ENCODE peak calls at places on chromosomes 16 and 17, in six cellular contexts. K, E, P, J, G and T are unnamed samples.
A peak's percentile ranks its signal among the peaks of the same experiment; 100 is the strongest.

GRCh38 chr16:66266436-66267286 is 99.8 kb upstream of the CDH5 start:
- DNase-seq in G (no peak), J (no peak), P (no peak), E (no peak), K (no peak), T (no peak)

GRCh38 chr17:78416791-78417530 is 38.5 kb downstream of the PGS1 start:
- DNase-seq in K (no peak), E (no peak), G (no peak), P (no peak), J (no peak), T (no peak)

GRCh38 chr17:66043419-66043818 is 148.5 kb downstream of the CEP112 start:
- DNase-seq in E (no peak), K (no peak), P (no peak), J (no peak), G (no peak), T (no peak)

GRCh38 chr16:5412721-5413120 is 315.1 kb upstream of the EEF2KMT start:
- DNase-seq in J (no peak), E (no peak), K (no peak), P (no peak), G (no peak), T (no peak)

GRCh38 chr16:84603115-84603816 is 14.6 kb downstream of the COTL1 start:
- DNase-seq in P (no peak), K (no peak), J (peak; percentile 46), E (peak; percentile 55), G (no peak), T (no peak)

GRCh38 chr17:50688168-50688719 is 19.5 kb downstream of the ANKRD40 start:
- DNase-seq in E (no peak), K (no peak), G (no peak), P (no peak), J (no peak), T (no peak)

GRCh38 chr16:28304214-28304613 is 11.9 kb downstream of the SBK1 start:
- DNase-seq in P (peak; percentile 48), G (no peak), K (no peak), J (peak; percentile 72), E (no peak), T (no peak)

GRCh38 chr17:16282522-16282921 is 65.5 kb downstream of the PIGL start:
- DNase-seq in P (no peak), K (no peak), E (peak; percentile 66), J (no peak), G (no peak), T (no peak)

GRCh38 chr17:76492250-76492988 is 8.8 kb downstream of the RHBDF2 start:
- DNase-seq in J (no peak), G (peak; percentile 58), P (no peak), E (no peak), K (no peak), T (no peak)

GRCh38 chr17:68599091-68599872 is 1.9 kb downstream of the FAM20A start:
- DNase-seq in J (no peak), G (no peak), P (no peak), K (no peak), E (no peak), T (no peak)

GRCh38 chr16:50531359-50531758 is 16.8 kb upstream of the NKD1 start:
- DNase-seq in P (no peak), G (no peak), J (no peak), E (no peak), K (no peak), T (no peak)

GRCh38 chr17:4301066-4301465 is 37.3 kb upstream of the ANKFY1 start:
- DNase-seq in P (no peak), E (no peak), J (no peak), G (no peak), K (no peak), T (no peak)

GRCh38 chr16:19240494-19240893 is 45.0 kb upstream of the CLEC19A start:
- DNase-seq in P (no peak), J (no peak), G (no peak), K (no peak), E (no peak), T (no peak)

GRCh38 chr17:20263595-20263994 is 203.7 kb downstream of the LGALS9B start:
- DNase-seq in J (no peak), E (peak; percentile 1), P (no peak), K (no peak), G (no peak), T (peak; percentile 11)

GRCh38 chr17:63425478-63425877 is 20.6 kb downstream of the CYB561 start:
- DNase-seq in J (peak; percentile 88), E (peak; percentile 78), G (peak; percentile 39), K (no peak), P (peak; percentile 80), T (no peak)

GRCh38 chr17:35242158-35242804 is 591 bp upstream of the SLFN5 start:
- DNase-seq in K (peak; percentile 43), E (peak; percentile 58), J (no peak), G (no peak), P (peak; percentile 53), T (peak; percentile 46)

GRCh38 chr16:16012144-16012543 is 62.7 kb downstream of the ABCC1 start:
- DNase-seq in K (no peak), P (no peak), E (no peak), G (no peak), J (no peak), T (no peak)

GRCh38 chr17:53687324-53687723 is 135.4 kb upstream of the KIF2B start:
- DNase-seq in K (no peak), J (no peak), P (no peak), G (no peak), E (no peak), T (no peak)

GRCh38 chr17:47945080-47945479 is 3.7 kb downstream of the PNPO start:
- DNase-seq in G (no peak), E (no peak), P (no peak), K (no peak), J (no peak), T (no peak)

GRCh38 chr16:1335211-1335971 is 1.9 kb downstream of the BAIAP3 start:
- DNase-seq in P (no peak), G (no peak), E (no peak), K (no peak), J (no peak), T (no peak)

GRCh38 chr17:17900615-17901520 is 64.1 kb upstream of the SREBF1 start:
- DNase-seq in K (no peak), P (peak; percentile 96), G (no peak), E (peak; percentile 78), J (no peak), T (no peak)

GRCh38 chr17:30958187-30958586 is 12.7 kb upstream of the RNF135 start:
- DNase-seq in G (no peak), J (no peak), P (no peak), K (no peak), E (no peak), T (no peak)

GRCh38 chr17:81511800-81512559 is 619 bp downstream of the ACTG1 start:
- DNase-seq in G (no peak), K (no peak), P (no peak), E (no peak), J (no peak), T (no peak)

GRCh38 chr16:4319454-4319853 is 3.6 kb downstream of the GLIS2 start:
- DNase-seq in P (no peak), E (no peak), G (no peak), J (peak; percentile 70), K (no peak), T (no peak)

GRCh38 chr17:33057564-33057963 is 65.9 kb downstream of the SPACA3 start:
- DNase-seq in E (no peak), G (no peak), J (no peak), K (no peak), P (no peak), T (no peak)

GRCh38 chr17:6011241-6011640 is 58.9 kb upstream of the WSCD1 start:
- DNase-seq in J (no peak), K (no peak), P (no peak), G (no peak), E (no peak), T (no peak)

GRCh38 chr16:76932541-76933211 is 258.3 kb upstream of the MON1B start:
- DNase-seq in P (no peak), J (no peak), E (no peak), G (no peak), K (no peak), T (no peak)
- TF ChIP-seq ZNF274 in P (no peak), J (no peak), E (no peak), G (no peak), K (no peak), T (no peak)

DNA sequence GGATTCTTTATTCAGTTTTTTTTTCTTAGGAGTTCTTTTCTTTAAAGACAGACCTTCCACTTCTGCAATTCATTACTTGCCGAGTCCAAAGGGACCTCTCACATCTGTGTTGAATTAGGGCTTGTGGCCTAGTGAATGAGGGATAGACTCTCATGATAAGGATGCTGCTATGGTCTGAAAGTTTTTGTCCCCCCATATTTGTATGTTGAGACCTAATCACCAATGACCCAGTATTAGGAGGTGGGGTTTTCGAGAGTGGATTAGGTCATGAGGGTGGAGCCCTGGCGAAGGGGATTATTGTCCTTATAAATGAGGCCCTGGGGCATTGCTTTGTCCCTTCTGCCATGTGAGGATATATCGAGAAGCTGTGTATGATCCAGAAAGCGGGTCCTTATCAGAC is 9.5 kb downstream of the KRT12 start:
- DNase-seq in K (no peak), G (no peak), P (no peak), J (no peak), E (no peak), T (no peak)
- TF ChIP-seq ZNF274 in K (no peak), G (no peak), P (no peak), J (no peak), E (no peak), T (no peak)

GRCh38 chr17:57962441-57963148 is 7.4 kb upstream of the CUEDC1 start:
- DNase-seq in P (no peak), G (no peak), J (no peak), K (no peak), E (no peak), T (no peak)
- TF ChIP-seq ZNF274 in P (no peak), G (no peak), J (no peak), K (no peak), E (no peak), T (no peak)

DNA sequence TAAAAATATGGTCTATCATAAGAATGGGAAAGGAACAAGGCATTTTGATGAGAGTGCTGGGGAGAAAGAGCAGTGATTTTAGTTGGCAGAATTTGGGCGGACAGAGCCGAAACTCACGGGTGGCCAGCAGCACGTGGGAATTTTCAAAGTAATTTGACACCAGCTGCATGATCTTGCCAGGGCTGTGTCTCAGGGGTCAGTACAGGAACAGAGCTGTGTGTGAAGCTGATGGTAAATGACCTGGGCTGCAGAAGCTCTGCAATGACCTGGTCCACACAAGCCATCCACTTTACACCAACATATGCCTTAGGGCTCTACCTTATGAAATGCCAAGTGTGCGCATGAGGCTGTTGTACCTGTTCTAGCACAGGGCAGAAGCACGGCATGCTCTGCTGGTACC is 112.0 kb downstream of the ZFHX3 start:
- DNase-seq in P (no peak), E (no peak), G (no peak), J (no peak), K (no peak), T (no peak)
- TF ChIP-seq ZNF274 in P (no peak), E (no peak), G (no peak), J (no peak), K (no peak), T (no peak)

DNA sequence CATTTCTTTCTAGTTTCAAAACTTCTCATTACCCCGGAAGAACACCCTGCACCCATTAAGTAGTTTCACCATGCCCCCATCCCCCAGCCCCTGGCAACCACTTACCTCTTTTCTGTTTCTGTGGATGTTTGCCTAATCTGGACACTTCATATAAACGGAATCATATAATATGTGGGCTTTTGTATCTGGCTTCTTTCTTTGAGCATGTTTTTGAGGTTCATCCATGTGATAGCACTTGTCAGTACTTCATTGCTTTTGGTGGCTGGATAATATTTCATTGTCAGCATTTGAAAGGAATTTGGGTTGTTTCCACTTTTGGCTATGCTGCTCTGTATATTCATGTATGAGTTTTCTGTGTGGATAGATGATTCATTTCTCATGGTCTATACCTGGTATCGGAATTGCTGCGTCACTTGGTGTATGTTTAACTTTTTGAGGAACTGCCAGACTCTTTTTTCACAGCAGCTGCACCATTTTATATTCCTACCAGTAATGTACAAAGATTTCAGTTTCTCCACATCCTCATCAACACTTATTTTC is 30.0 kb upstream of the SLC5A10 start:
- DNase-seq in P (no peak), G (peak; percentile 90), E (no peak), K (no peak), J (peak; percentile 27), T (no peak)
- TF ChIP-seq ZNF274 in P (no peak), G (no peak), E (no peak), K (no peak), J (no peak), T (no peak)